ENCODE peak calls at places on chromosomes 16 and 17, in five cellular contexts. One of them, this sample, is unnamed.
A peak's percentile ranks its signal among the peaks of the same experiment; 100 is the strongest.

GRCh38 chr16:13084331-13084730 is 182.9 kb downstream of the SHISA9 start:
- DNase-seq in heart left ventricle: no peak
- DNase-seq in cardiac fibroblast: no peak
- DNase-seq in fibroblast of mammary gland: no peak
- DNase-seq in CD8-positive, alpha-beta memory T cell: no peak
- DNase-seq in this sample: no peak

GRCh38 chr17:54221499-54221898 is 398.8 kb downstream of the KIF2B start:
- DNase-seq in heart left ventricle: no peak
- DNase-seq in cardiac fibroblast: no peak
- DNase-seq in fibroblast of mammary gland: no peak
- DNase-seq in CD8-positive, alpha-beta memory T cell: no peak
- DNase-seq in this sample: no peak

GRCh38 chr17:82060001-82060380 is 5.6 kb downstream of the DUS1L start:
- DNase-seq in heart left ventricle: no peak
- DNase-seq in cardiac fibroblast: no peak
- DNase-seq in fibroblast of mammary gland: no peak
- DNase-seq in CD8-positive, alpha-beta memory T cell: no peak
- DNase-seq in this sample: no peak

GRCh38 chr17:40950176-40950575 is 12.7 kb upstream of the KRT23 start:
- DNase-seq in heart left ventricle: no peak
- DNase-seq in cardiac fibroblast: no peak
- DNase-seq in fibroblast of mammary gland: no peak
- DNase-seq in CD8-positive, alpha-beta memory T cell: no peak
- DNase-seq in this sample: no peak

GRCh38 chr17:74245145-74245817 is 28.8 kb upstream of the DNAI2 start:
- DNase-seq in heart left ventricle: no peak
- DNase-seq in cardiac fibroblast: no peak
- DNase-seq in fibroblast of mammary gland: no peak
- DNase-seq in CD8-positive, alpha-beta memory T cell: no peak
- DNase-seq in this sample: no peak

GRCh38 chr16:2992383-2993081 is 12.3 kb upstream of the PKMYT1 start:
- DNase-seq in heart left ventricle: no peak
- DNase-seq in cardiac fibroblast: no peak
- DNase-seq in fibroblast of mammary gland: no peak
- DNase-seq in CD8-positive, alpha-beta memory T cell: no peak
- DNase-seq in this sample: no peak

GRCh38 chr17:1724869-1725641 is 551 bp downstream of the WDR81 start:
- DNase-seq in heart left ventricle: no peak
- DNase-seq in cardiac fibroblast: no peak
- DNase-seq in fibroblast of mammary gland: no peak
- DNase-seq in CD8-positive, alpha-beta memory T cell: no peak
- DNase-seq in this sample: no peak

GRCh38 chr17:32783602-32784001 is 93.3 kb downstream of the MYO1D start:
- DNase-seq in heart left ventricle: no peak
- DNase-seq in cardiac fibroblast: peak; percentile 77
- DNase-seq in fibroblast of mammary gland: peak; percentile 76
- DNase-seq in CD8-positive, alpha-beta memory T cell: no peak
- DNase-seq in this sample: no peak

GRCh38 chr16:3274947-3275346 is 8.3 kb upstream of the ZNF263 start:
- DNase-seq in heart left ventricle: no peak
- DNase-seq in cardiac fibroblast: no peak
- DNase-seq in fibroblast of mammary gland: no peak
- DNase-seq in CD8-positive, alpha-beta memory T cell: no peak
- DNase-seq in this sample: no peak

GRCh38 chr17:78879679-78880186 is 23.3 kb downstream of the CEP295NL start:
- DNase-seq in heart left ventricle: peak; percentile 91
- DNase-seq in cardiac fibroblast: peak; percentile 97
- DNase-seq in fibroblast of mammary gland: peak; percentile 98
- DNase-seq in CD8-positive, alpha-beta memory T cell: no peak
- DNase-seq in this sample: peak; percentile 94

GRCh38 chr17:78875738-78876597 is 27.0 kb downstream of the CEP295NL start:
- DNase-seq in heart left ventricle: no peak
- DNase-seq in cardiac fibroblast: peak; percentile 46
- DNase-seq in fibroblast of mammary gland: peak; percentile 63
- DNase-seq in CD8-positive, alpha-beta memory T cell: no peak
- DNase-seq in this sample: no peak

GRCh38 chr17:78878871-78879270 is 24.1 kb downstream of the CEP295NL start:
- DNase-seq in heart left ventricle: no peak
- DNase-seq in cardiac fibroblast: no peak
- DNase-seq in fibroblast of mammary gland: no peak
- DNase-seq in CD8-positive, alpha-beta memory T cell: no peak
- DNase-seq in this sample: no peak

GRCh38 chr17:78875331-78875730 is 27.7 kb downstream of the CEP295NL start:
- DNase-seq in heart left ventricle: no peak
- DNase-seq in cardiac fibroblast: no peak
- DNase-seq in fibroblast of mammary gland: no peak
- DNase-seq in CD8-positive, alpha-beta memory T cell: no peak
- DNase-seq in this sample: no peak

GRCh38 chr17:78878261-78878660 is 24.7 kb downstream of the CEP295NL start:
- DNase-seq in heart left ventricle: no peak
- DNase-seq in cardiac fibroblast: no peak
- DNase-seq in fibroblast of mammary gland: no peak
- DNase-seq in CD8-positive, alpha-beta memory T cell: no peak
- DNase-seq in this sample: no peak
- H3K4me3 ChIP-seq in heart left ventricle: no peak overlapping the region
- H3K4me3 ChIP-seq in cardiac fibroblast: no peak overlapping the region
- H3K4me3 ChIP-seq in fibroblast of mammary gland: no peak overlapping the region
- H3K4me3 ChIP-seq in CD8-positive, alpha-beta memory T cell: no peak overlapping the region
- H3K4me3 ChIP-seq in this sample: no peak overlapping the region

DNA sequence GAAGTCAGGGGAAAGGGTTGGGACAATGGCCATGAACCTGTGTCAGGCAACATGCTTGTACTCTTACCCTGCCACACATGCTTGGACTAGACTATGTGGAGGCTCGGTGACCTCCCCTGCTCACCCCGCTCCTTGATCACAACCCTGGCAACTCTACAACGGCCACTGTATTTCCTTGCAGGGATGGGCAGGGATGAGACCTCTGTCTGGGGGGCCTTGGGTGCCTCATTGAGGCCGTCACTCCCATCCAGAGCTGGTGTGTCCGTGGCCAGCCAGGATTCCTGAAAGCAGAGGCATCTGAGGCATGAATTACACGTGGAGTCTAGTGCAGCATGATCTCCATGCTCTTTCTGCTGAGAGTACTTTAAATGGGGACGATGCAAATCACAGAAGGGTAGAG is 948 bp downstream of the PLA2G15 start:
- DNase-seq in heart left ventricle: no peak
- DNase-seq in cardiac fibroblast: no peak
- DNase-seq in fibroblast of mammary gland: no peak
- DNase-seq in CD8-positive, alpha-beta memory T cell: no peak
- DNase-seq in this sample: no peak
- H3K4me3 ChIP-seq in heart left ventricle: peak overlapping the region; percentile 84
- H3K4me3 ChIP-seq in cardiac fibroblast: peak overlapping the region; percentile 98
- H3K4me3 ChIP-seq in fibroblast of mammary gland: peak overlapping the region; percentile 98
- H3K4me3 ChIP-seq in CD8-positive, alpha-beta memory T cell: peak overlapping the region; percentile 98
- H3K4me3 ChIP-seq in this sample: no peak overlapping the region

GRCh38 chr16:14186007-14186953 is 115.2 kb downstream of the MRTFB start:
- DNase-seq in heart left ventricle: peak; percentile 47
- DNase-seq in cardiac fibroblast: peak; percentile 87
- DNase-seq in fibroblast of mammary gland: peak; percentile 90
- DNase-seq in CD8-positive, alpha-beta memory T cell: no peak
- DNase-seq in this sample: no peak

GRCh38 chr16:14181371-14182050 is 110.4 kb downstream of the MRTFB start:
- DNase-seq in heart left ventricle: no peak
- DNase-seq in cardiac fibroblast: peak; percentile 93
- DNase-seq in fibroblast of mammary gland: peak; percentile 96
- DNase-seq in CD8-positive, alpha-beta memory T cell: no peak
- DNase-seq in this sample: no peak

GRCh38 chr16:14187517-14188338 is 116.6 kb downstream of the MRTFB start:
- DNase-seq in heart left ventricle: no peak
- DNase-seq in cardiac fibroblast: peak; percentile 52
- DNase-seq in fibroblast of mammary gland: no peak
- DNase-seq in CD8-positive, alpha-beta memory T cell: no peak
- DNase-seq in this sample: no peak

GRCh38 chr16:14182999-14183398 is 111.9 kb downstream of the MRTFB start:
- DNase-seq in heart left ventricle: no peak
- DNase-seq in cardiac fibroblast: no peak
- DNase-seq in fibroblast of mammary gland: no peak
- DNase-seq in CD8-positive, alpha-beta memory T cell: no peak
- DNase-seq in this sample: no peak

DNA sequence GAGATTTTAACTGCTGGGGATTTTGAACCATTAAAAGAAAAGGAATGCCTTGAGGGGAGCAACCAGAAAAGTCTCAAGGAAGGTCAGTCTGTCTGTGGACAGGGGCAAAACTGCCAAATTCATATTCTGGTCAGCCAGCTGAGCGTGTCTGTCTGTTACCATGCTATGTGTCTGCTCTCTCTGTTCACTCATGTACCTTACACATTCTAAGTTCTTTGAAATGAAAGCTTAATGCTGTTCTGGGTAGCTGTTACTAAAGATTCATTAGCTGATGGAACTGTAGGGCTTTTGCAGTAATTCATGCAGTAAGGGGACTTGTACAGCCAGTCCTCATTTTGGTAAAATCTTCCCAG is 115.8 kb downstream of the MRTFB start:
- DNase-seq in heart left ventricle: no peak
- DNase-seq in cardiac fibroblast: peak; percentile 45
- DNase-seq in fibroblast of mammary gland: peak; percentile 36
- DNase-seq in CD8-positive, alpha-beta memory T cell: no peak
- DNase-seq in this sample: no peak
- H3K4me3 ChIP-seq in heart left ventricle: no peak overlapping the region
- H3K4me3 ChIP-seq in cardiac fibroblast: peak overlapping the region; percentile 30
- H3K4me3 ChIP-seq in fibroblast of mammary gland: peak overlapping the region; percentile 27
- H3K4me3 ChIP-seq in CD8-positive, alpha-beta memory T cell: no peak overlapping the region
- H3K4me3 ChIP-seq in this sample: peak overlapping the region; percentile 22

GRCh38 chr17:7239091-7240027 is at the start of gene PHF23:
- DNase-seq in heart left ventricle: peak; percentile 99
- DNase-seq in cardiac fibroblast: peak; percentile 100
- DNase-seq in fibroblast of mammary gland: peak; percentile 99
- DNase-seq in CD8-positive, alpha-beta memory T cell: peak; percentile 97
- DNase-seq in this sample: peak; percentile 100

GRCh38 chr17:7241783-7242716 is at the start of gene GABARAP:
- DNase-seq in heart left ventricle: peak; percentile 96
- DNase-seq in cardiac fibroblast: peak; percentile 97
- DNase-seq in fibroblast of mammary gland: peak; percentile 90
- DNase-seq in CD8-positive, alpha-beta memory T cell: peak; percentile 94
- DNase-seq in this sample: peak; percentile 97

GRCh38 chr17:7241047-7241733 is 1.1 kb downstream of the GABARAP start:
- DNase-seq in heart left ventricle: no peak
- DNase-seq in cardiac fibroblast: no peak
- DNase-seq in fibroblast of mammary gland: no peak
- DNase-seq in CD8-positive, alpha-beta memory T cell: no peak
- DNase-seq in this sample: no peak

GRCh38 chr17:7240375-7240774 is 1.1 kb upstream of the PHF23 start:
- DNase-seq in heart left ventricle: no peak
- DNase-seq in cardiac fibroblast: no peak
- DNase-seq in fibroblast of mammary gland: no peak
- DNase-seq in CD8-positive, alpha-beta memory T cell: no peak
- DNase-seq in this sample: no peak

GRCh38 chr17:7242717-7243576 is 698 bp upstream of the GABARAP start:
- DNase-seq in heart left ventricle: peak; percentile 97
- DNase-seq in cardiac fibroblast: peak; percentile 98
- DNase-seq in fibroblast of mammary gland: peak; percentile 95
- DNase-seq in CD8-positive, alpha-beta memory T cell: peak; percentile 96
- DNase-seq in this sample: peak; percentile 99
- H3K4me3 ChIP-seq in heart left ventricle: peak overlapping the region; percentile 53
- H3K4me3 ChIP-seq in cardiac fibroblast: peak overlapping the region; percentile 95
- H3K4me3 ChIP-seq in fibroblast of mammary gland: peak overlapping the region; percentile 74
- H3K4me3 ChIP-seq in CD8-positive, alpha-beta memory T cell: peak overlapping the region; percentile 78
- H3K4me3 ChIP-seq in this sample: peak overlapping the region; percentile 100

DNA sequence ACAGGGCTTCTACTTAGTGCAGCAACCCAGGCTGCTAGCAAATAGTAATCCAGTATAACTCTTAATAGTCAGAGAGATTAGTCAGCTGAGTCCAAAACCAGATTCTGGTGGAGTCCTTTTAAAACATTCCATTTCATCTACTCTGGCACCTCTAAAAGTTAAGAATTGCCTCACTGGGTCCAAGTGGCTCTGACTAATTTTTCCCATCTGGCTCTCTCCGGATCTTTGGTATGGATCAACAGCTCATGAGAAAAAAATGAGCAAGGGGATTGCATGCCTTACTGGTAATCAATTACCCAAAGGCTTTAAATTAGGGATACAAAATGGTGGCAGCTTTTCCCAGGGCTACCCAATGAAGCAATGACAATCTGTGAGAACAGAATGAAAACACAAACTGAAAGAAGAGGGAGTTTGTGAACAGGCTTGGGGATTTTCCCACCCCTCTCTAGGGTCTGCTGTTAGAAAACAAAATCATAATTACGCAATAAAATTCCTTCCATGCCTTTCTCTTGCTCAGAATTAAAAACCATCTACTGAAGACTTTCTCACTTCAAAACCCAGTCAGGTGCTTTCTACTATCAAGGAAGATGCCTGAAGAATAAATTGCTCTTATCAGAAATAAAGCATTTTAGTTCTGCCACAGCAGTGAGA is 84.6 kb upstream of the PMFBP1 start:
- DNase-seq in heart left ventricle: no peak
- DNase-seq in cardiac fibroblast: peak; percentile 89
- DNase-seq in fibroblast of mammary gland: peak; percentile 94
- DNase-seq in CD8-positive, alpha-beta memory T cell: no peak
- DNase-seq in this sample: peak; percentile 66
- H3K4me3 ChIP-seq in heart left ventricle: no peak overlapping the region
- H3K4me3 ChIP-seq in cardiac fibroblast: no peak overlapping the region
- H3K4me3 ChIP-seq in fibroblast of mammary gland: no peak overlapping the region
- H3K4me3 ChIP-seq in CD8-positive, alpha-beta memory T cell: no peak overlapping the region
- H3K4me3 ChIP-seq in this sample: no peak overlapping the region

This sample was measured in sigmoid colon.